ENCODE peak calls at places on chromosomes 2 and 18, in nine cellular contexts. H, F, X, S, I, O, D, L and A are unnamed samples.
A peak's percentile ranks its signal among the peaks of the same experiment; 100 is the strongest.

GRCh38 chr2:60530660-60531276 is 22.7 kb downstream of the BCL11A start:
- DNase-seq in H (no peak), F (peak; percentile 96), X (no peak), S (no peak), I (peak; percentile 70), O (peak; percentile 77), D (no peak), L (no peak), A (no peak)

GRCh38 chr2:99878951-99879350 is 263.4 kb downstream of the AFF3 start:
- DNase-seq in H (no peak), F (no peak), X (no peak), S (no peak), I (no peak), O (no peak), D (no peak), L (peak; percentile 94), A (no peak)

GRCh38 chr2:234980476-234981187 is 28.8 kb downstream of the SH3BP4 start:
- DNase-seq in H (no peak), F (peak; percentile 41), X (no peak), S (no peak), I (no peak), O (peak; percentile 59), D (no peak), L (no peak), A (no peak)

GRCh38 chr2:179340678-179341077 is 76.0 kb upstream of the SESTD1 start:
- DNase-seq in H (peak; percentile 56), F (peak; percentile 92), X (no peak), S (no peak), I (no peak), O (peak; percentile 21), D (no peak), L (peak; percentile 18), A (peak; percentile 4)

GRCh38 chr2:61536086-61536722 is 2.0 kb downstream of the XPO1 start:
- DNase-seq in H (no peak), F (peak; percentile 62), X (no peak), S (no peak), I (no peak), O (peak; percentile 87), D (no peak), L (peak; percentile 34), A (no peak)

GRCh38 chr2:121284424-121285076 is 452 bp downstream of the TFCP2L1 start:
- DNase-seq in H (no peak), F (no peak), X (no peak), S (no peak), I (peak; percentile 14), O (no peak), D (no peak), L (no peak), A (no peak)

GRCh38 chr2:46657042-46657504 is 177.7 kb downstream of the TMEM247 start:
- DNase-seq in H (peak; percentile 90), F (peak; percentile 28), X (no peak), S (no peak), I (no peak), O (no peak), D (peak; percentile 90), L (peak; percentile 64), A (no peak)

GRCh38 chr2:219496781-219497494 is 1.8 kb upstream of the GMPPA start:
- DNase-seq in H (no peak), F (no peak), X (no peak), S (no peak), I (no peak), O (no peak), D (peak; percentile 54), L (no peak), A (no peak)

GRCh38 chr2:166572958-166573357 is 78.9 kb upstream of the SCN7A start:
- DNase-seq in H (no peak), F (no peak), X (no peak), S (no peak), I (no peak), O (no peak), D (no peak), L (peak; percentile 24), A (no peak)

GRCh38 chr2:190587106-190587505 is 52.6 kb upstream of the NEMP2 start:
- DNase-seq in H (no peak), F (peak; percentile 84), X (no peak), S (no peak), I (no peak), O (peak; percentile 76), D (no peak), L (no peak), A (no peak)

GRCh38 chr2:240703417-240704341 is 12.0 kb downstream of the AQP12A start:
- DNase-seq in H (no peak), F (no peak), X (peak; percentile 4), S (no peak), I (no peak), O (no peak), D (no peak), L (no peak), A (no peak)

GRCh38 chr18:60372598-60372997 is at the start of gene MC4R:
- DNase-seq in H (peak; percentile 34), F (peak; percentile 94), X (no peak), S (no peak), I (no peak), O (peak; percentile 59), D (no peak), L (peak; percentile 78), A (peak; percentile 72)

GRCh38 chr2:138780908-138781307 is 718 bp upstream of the NXPH2 start:
- DNase-seq in H (no peak), F (no peak), X (no peak), S (no peak), I (no peak), O (no peak), D (no peak), L (no peak), A (no peak)

GRCh38 chr2:102154364-102154763 is 11.8 kb downstream of the IL1R1 start:
- DNase-seq in H (no peak), F (no peak), X (no peak), S (no peak), I (no peak), O (no peak), D (no peak), L (no peak), A (no peak)

GRCh38 chr2:188963738-188964137 is 10.4 kb upstream of the COL3A1 start:
- DNase-seq in H (no peak), F (no peak), X (no peak), S (no peak), I (no peak), O (no peak), D (no peak), L (no peak), A (no peak)

GRCh38 chr2:24616606-24617005 is 125.6 kb downstream of the NCOA1 start:
- DNase-seq in H (no peak), F (no peak), X (no peak), S (no peak), I (no peak), O (no peak), D (no peak), L (no peak), A (no peak)

GRCh38 chr2:72198532-72199241 is 51.0 kb upstream of the CYP26B1 start:
- DNase-seq in H (no peak), F (no peak), X (no peak), S (no peak), I (no peak), O (no peak), D (no peak), L (peak; percentile 34), A (no peak)

GRCh38 chr2:204425821-204426220 is 119.5 kb upstream of the PARD3B start:
- DNase-seq in H (no peak), F (no peak), X (no peak), S (no peak), I (no peak), O (no peak), D (no peak), L (peak; percentile 13), A (no peak)

GRCh38 chr18:61082976-61083630 is 250.1 kb upstream of the CDH20 start:
- DNase-seq in H (no peak), F (no peak), X (no peak), S (no peak), I (no peak), O (no peak), D (no peak), L (no peak), A (no peak)

GRCh38 chr2:48617618-48618017 is at the start of gene GTF2A1L:
- DNase-seq in H (no peak), F (no peak), X (no peak), S (no peak), I (no peak), O (peak; percentile 16), D (no peak), L (no peak), A (no peak)

GRCh38 chr18:49565656-49566055 is 3.8 kb downstream of the LIPG start:
- DNase-seq in H (no peak), F (peak; percentile 4), X (no peak), S (no peak), I (no peak), O (peak; percentile 21), D (no peak), L (peak; percentile 17), A (no peak)

GRCh38 chr2:73851274-73851673 is 22.5 kb downstream of the STAMBP start:
- DNase-seq in H (no peak), F (no peak), X (no peak), S (no peak), I (no peak), O (no peak), D (no peak), L (no peak), A (no peak)

GRCh38 chr2:167345559-167345958 is 457.3 kb downstream of the XIRP2 start:
- DNase-seq in H (no peak), F (no peak), X (no peak), S (no peak), I (no peak), O (no peak), D (no peak), L (no peak), A (no peak)

GRCh38 chr2:240624011-240624949 is 1.0 kb upstream of the GPR35 start:
- DNase-seq in H (no peak), F (no peak), X (no peak), S (no peak), I (no peak), O (no peak), D (peak; percentile 13), L (no peak), A (no peak)

GRCh38 chr18:50806208-50806616 is 13.6 kb downstream of the MRO start:
- DNase-seq in H (no peak), F (no peak), X (no peak), S (no peak), I (no peak), O (no peak), D (no peak), L (no peak), A (no peak)

GRCh38 chr2:182593394-182593707 is 122.7 kb upstream of the DNAJC10 start:
- DNase-seq in H (peak; percentile 55), F (no peak), X (no peak), S (no peak), I (no peak), O (no peak), D (no peak), L (peak; percentile 85), A (peak; percentile 78)

GRCh38 chr18:73597832-73598615 is 549.6 kb downstream of the FBXO15 start:
- DNase-seq in H (no peak), F (no peak), X (no peak), S (no peak), I (no peak), O (no peak), D (no peak), L (no peak), A (no peak)

GRCh38 chr2:59176737-59177136 is 935.6 kb upstream of the FANCL start:
- DNase-seq in H (no peak), F (peak; percentile 17), X (no peak), S (no peak), I (no peak), O (no peak), D (no peak), L (no peak), A (no peak)

GRCh38 chr18:32470136-32470712 is 458 bp downstream of the GAREM1 start:
- DNase-seq in H (no peak), F (no peak), X (no peak), S (no peak), I (peak; percentile 43), O (no peak), D (peak; percentile 48), L (peak; percentile 13), A (no peak)

GRCh38 chr2:134739879-134740301 is 21.1 kb upstream of the TMEM163 start:
- DNase-seq in H (no peak), F (no peak), X (no peak), S (no peak), I (no peak), O (no peak), D (no peak), L (no peak), A (no peak)

GRCh38 chr2:240993446-240994160 is 4.8 kb upstream of the SNED1 start:
- DNase-seq in H (no peak), F (no peak), X (no peak), S (no peak), I (peak; percentile 8), O (no peak), D (peak; percentile 19), L (no peak), A (no peak)